ENCODE peak calls at places on chromosomes 11 and 22, in four cellular contexts. One of them, this sample, is unnamed.

GRCh38 chr22:33842421-33843094 is 77.7 kb downstream of the LARGE1 start:
- DNase-seq in endodermal cell: no peak
- DNase-seq in left lung: no peak
- DNase-seq in heart right ventricle: no peak
- DNase-seq in this sample: no peak

GRCh38 chr11:66362481-66363147 is 8.9 kb downstream of the SLC29A2 start:
- DNase-seq in heart right ventricle: no peak
- DNase-seq in left lung: no peak
- DNase-seq in endodermal cell: no peak
- DNase-seq in this sample: no peak

GRCh38 chr22:39087881-39088687 is 9.0 kb upstream of the APOBEC3H start:
- DNase-seq in endodermal cell: peak
- DNase-seq in left lung: peak
- DNase-seq in heart right ventricle: no peak
- DNase-seq in this sample: no peak

GRCh38 chr11:36258730-36259360 is 30.4 kb downstream of the COMMD9 start:
- DNase-seq in left lung: no peak
- DNase-seq in heart right ventricle: peak
- DNase-seq in endodermal cell: peak
- DNase-seq in this sample: peak

GRCh38 chr11:12102588-12103410 is 7.6 kb upstream of the MICAL2 start:
- DNase-seq in left lung: no peak
- DNase-seq in heart right ventricle: no peak
- DNase-seq in endodermal cell: no peak
- DNase-seq in this sample: no peak

GRCh38 chr22:26903030-26903856 is 245.9 kb downstream of the MIAT start:
- DNase-seq in endodermal cell: peak
- DNase-seq in left lung: no peak
- DNase-seq in heart right ventricle: no peak
- DNase-seq in this sample: no peak

GRCh38 chr11:132862918-132863317 is 669.4 kb downstream of the OPCML start:
- DNase-seq in endodermal cell: no peak
- DNase-seq in left lung: no peak
- DNase-seq in heart right ventricle: no peak
- DNase-seq in this sample: no peak

GRCh38 chr11:58525037-58525614 is 17.2 kb upstream of the OR5B21 start:
- DNase-seq in left lung: no peak
- DNase-seq in heart right ventricle: no peak
- DNase-seq in endodermal cell: no peak
- DNase-seq in this sample: no peak

GRCh38 chr11:923691-924405 is 1.8 kb upstream of the AP2A2 start:
- DNase-seq in left lung: peak
- DNase-seq in endodermal cell: no peak
- DNase-seq in heart right ventricle: no peak
- DNase-seq in this sample: no peak

GRCh38 chr11:40302669-40303068 is 1156.8 kb downstream of the LRRC4C start:
- DNase-seq in endodermal cell: no peak
- DNase-seq in heart right ventricle: no peak
- DNase-seq in left lung: no peak
- DNase-seq in this sample: no peak

GRCh38 chr11:85758026-85758425 is 52.9 kb downstream of the SYTL2 start:
- DNase-seq in heart right ventricle: no peak
- DNase-seq in endodermal cell: no peak
- DNase-seq in left lung: no peak
- DNase-seq in this sample: no peak

GRCh38 chr11:112784323-112785073 is 176.7 kb upstream of the NCAM1 start:
- DNase-seq in endodermal cell: peak
- DNase-seq in heart right ventricle: peak
- DNase-seq in left lung: no peak
- DNase-seq in this sample: no peak

GRCh38 chr11:27619936-27620335 is 80.3 kb downstream of the BDNF start:
- DNase-seq in endodermal cell: no peak
- DNase-seq in left lung: no peak
- DNase-seq in heart right ventricle: no peak
- DNase-seq in this sample: no peak

GRCh38 chr11:102762414-102762813 is 18.0 kb downstream of the MMP10 start:
- DNase-seq in left lung: no peak
- DNase-seq in endodermal cell: no peak
- DNase-seq in heart right ventricle: no peak
- DNase-seq in this sample: no peak

GRCh38 chr11:66225054-66225453 is 43.4 kb upstream of the RAB1B start:
- DNase-seq in heart right ventricle: no peak
- DNase-seq in endodermal cell: no peak
- DNase-seq in left lung: no peak
- DNase-seq in this sample: no peak

GRCh38 chr11:125502198-125502597 is 6.1 kb upstream of the FEZ1 start:
- DNase-seq in left lung: no peak
- DNase-seq in heart right ventricle: no peak
- DNase-seq in endodermal cell: no peak
- DNase-seq in this sample: no peak

GRCh38 chr11:96143016-96143670 is 199.9 kb downstream of the MAML2 start:
- DNase-seq in endodermal cell: no peak
- DNase-seq in heart right ventricle: no peak
- DNase-seq in left lung: no peak
- DNase-seq in this sample: no peak

GRCh38 chr11:27514558-27514957 is 8.0 kb upstream of the LIN7C start:
- DNase-seq in heart right ventricle: no peak
- DNase-seq in endodermal cell: no peak
- DNase-seq in left lung: no peak
- DNase-seq in this sample: no peak

GRCh38 chr11:112318193-112318592 is 57.5 kb upstream of the PLET1 start:
- DNase-seq in heart right ventricle: no peak
- DNase-seq in left lung: no peak
- DNase-seq in endodermal cell: no peak
- DNase-seq in this sample: no peak

GRCh38 chr11:113376156-113376555 is 11.4 kb upstream of the ANKK1 start:
- DNase-seq in left lung: no peak
- DNase-seq in endodermal cell: no peak
- DNase-seq in heart right ventricle: no peak
- DNase-seq in this sample: no peak

GRCh38 chr11:130023204-130023603 is 20.6 kb upstream of the PRDM10 start:
- DNase-seq in left lung: no peak
- DNase-seq in heart right ventricle: no peak
- DNase-seq in endodermal cell: no peak
- DNase-seq in this sample: no peak

GRCh38 chr22:48185656-48186055 is 1423.2 kb downstream of the TBC1D22A start:
- DNase-seq in endodermal cell: no peak
- DNase-seq in left lung: no peak
- DNase-seq in heart right ventricle: no peak
- DNase-seq in this sample: no peak

GRCh38 chr11:121575250-121575962 is 122.6 kb upstream of the SORL1-AS1 start:
- DNase-seq in endodermal cell: no peak
- DNase-seq in heart right ventricle: peak
- DNase-seq in left lung: peak
- DNase-seq in this sample: peak

GRCh38 chr11:10387209-10388083 is 67.6 kb upstream of the AMPD3 start:
- DNase-seq in endodermal cell: no peak
- DNase-seq in left lung: no peak
- DNase-seq in heart right ventricle: peak
- DNase-seq in this sample: no peak

GRCh38 chr11:86952221-86952875 is 2.8 kb downstream of the FZD4 start:
- DNase-seq in heart right ventricle: no peak
- DNase-seq in endodermal cell: no peak
- DNase-seq in left lung: no peak
- DNase-seq in this sample: no peak

GRCh38 chr22:48691431-48691851 is 1136.2 kb downstream of the BRD1 start:
- DNase-seq in left lung: peak
- DNase-seq in endodermal cell: no peak
- DNase-seq in heart right ventricle: no peak
- DNase-seq in this sample: no peak

GRCh38 chr11:69560141-69560790 is 78.8 kb downstream of the LINC01488 start:
- DNase-seq in heart right ventricle: no peak
- DNase-seq in endodermal cell: no peak
- DNase-seq in left lung: no peak
- DNase-seq in this sample: no peak

GRCh38 chr11:89052220-89052619 is 13.6 kb downstream of the GRM5 start:
- DNase-seq in heart right ventricle: no peak
- DNase-seq in left lung: no peak
- DNase-seq in endodermal cell: no peak
- DNase-seq in this sample: no peak

GRCh38 chr22:38824587-38824986 is 19.2 kb downstream of the NPTXR start:
- DNase-seq in heart right ventricle: peak
- DNase-seq in left lung: no peak
- DNase-seq in endodermal cell: peak
- DNase-seq in this sample: no peak

GRCh38 chr11:113579292-113579940 is 104.2 kb upstream of the DRD2 start:
- DNase-seq in left lung: no peak
- DNase-seq in heart right ventricle: no peak
- DNase-seq in endodermal cell: peak
- DNase-seq in this sample: no peak

GRCh38 chr11:60797846-60798630 is 12.9 kb downstream of the MS4A10 start:
- DNase-seq in left lung: peak
- DNase-seq in heart right ventricle: no peak
- DNase-seq in endodermal cell: no peak
- DNase-seq in this sample: no peak

GRCh38 chr11:60795291-60795690 is 10.2 kb downstream of the MS4A10 start:
- DNase-seq in left lung: no peak
- DNase-seq in heart right ventricle: no peak
- DNase-seq in endodermal cell: no peak
- DNase-seq in this sample: no peak

GRCh38 chr11:60798631-60799030 is 13.5 kb downstream of the MS4A10 start:
- DNase-seq in left lung: no peak
- DNase-seq in heart right ventricle: no peak
- DNase-seq in endodermal cell: no peak
- DNase-seq in this sample: no peak

GRCh38 chr11:60803273-60803936 is 18.3 kb downstream of the MS4A10 start:
- DNase-seq in endodermal cell: no peak
- DNase-seq in left lung: no peak
- DNase-seq in heart right ventricle: no peak
- DNase-seq in this sample: no peak

GRCh38 chr11:60801194-60801593 is 16.1 kb downstream of the MS4A10 start:
- DNase-seq in endodermal cell: no peak
- DNase-seq in left lung: no peak
- DNase-seq in heart right ventricle: no peak
- DNase-seq in this sample: no peak
- H3K27ac ChIP-seq in endodermal cell: no peak
- H3K27ac ChIP-seq in left lung: no peak
- H3K27ac ChIP-seq in heart right ventricle: no peak
- H3K27ac ChIP-seq in this sample: no peak

GRCh38 chr22:20180245-20180630 is 29.4 kb upstream of the CCDC188 start:
- DNase-seq in endodermal cell: peak
- DNase-seq in heart right ventricle: no peak
- DNase-seq in left lung: no peak
- DNase-seq in this sample: no peak
- TF ChIP-seq CTCF in endodermal cell: peak
- TF ChIP-seq CTCF in heart right ventricle: peak
- TF ChIP-seq CTCF in left lung: no peak
- TF ChIP-seq CTCF in this sample: no peak

GRCh38 chr11:60280412-60280811 is at the start of gene MS4A4A:
- DNase-seq in left lung: no peak
- DNase-seq in heart right ventricle: no peak
- DNase-seq in endodermal cell: no peak
- DNase-seq in this sample: no peak

GRCh38 chr11:60281482-60281881 is 1.0 kb downstream of the MS4A4A start:
- DNase-seq in endodermal cell: no peak
- DNase-seq in heart right ventricle: no peak
- DNase-seq in left lung: no peak
- DNase-seq in this sample: no peak

DNA sequence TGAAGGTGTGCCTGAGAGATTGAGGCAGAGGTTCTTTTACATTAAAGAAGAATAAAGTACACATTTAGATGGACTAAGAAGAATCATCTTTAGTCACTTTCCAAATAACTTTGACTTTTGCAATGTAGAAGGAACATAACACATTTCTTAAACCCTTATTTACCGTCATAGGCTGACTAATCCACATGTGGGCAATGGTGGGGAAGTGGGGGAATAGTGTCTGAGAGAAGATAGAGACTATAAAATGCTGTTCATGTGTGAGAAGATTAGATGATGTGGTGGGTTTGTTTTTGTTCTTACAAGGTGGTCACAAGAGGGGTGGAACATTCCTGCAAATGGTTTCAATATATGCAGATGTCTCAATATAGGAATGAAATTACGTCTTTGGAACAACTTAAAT is 1.8 kb downstream of the MS4A4A start:
- DNase-seq in heart right ventricle: no peak
- DNase-seq in endodermal cell: no peak
- DNase-seq in left lung: no peak
- DNase-seq in this sample: no peak
- H3K4me3 ChIP-seq in heart right ventricle: peak
- H3K4me3 ChIP-seq in endodermal cell: no peak
- H3K4me3 ChIP-seq in left lung: peak
- H3K4me3 ChIP-seq in this sample: no peak

DNA sequence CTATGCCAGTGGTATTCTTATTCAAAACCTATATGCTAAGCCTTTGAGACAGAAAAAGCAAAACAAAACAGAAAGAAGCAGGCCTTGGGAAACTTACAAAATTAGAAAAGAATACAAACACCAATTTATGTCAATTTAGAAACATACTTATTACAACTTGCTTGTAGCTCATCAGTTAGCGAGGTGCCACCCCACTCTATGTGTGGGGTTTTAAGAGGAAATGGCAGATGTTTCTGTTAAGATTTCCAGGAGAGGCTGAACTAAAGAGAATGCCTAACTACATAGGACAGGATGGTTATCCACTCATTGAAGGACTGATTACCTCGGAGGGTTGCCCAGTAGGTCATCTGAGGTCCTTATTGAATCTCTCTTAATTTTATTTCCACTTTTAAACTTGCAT is 302.0 kb downstream of the ETS1 start:
- DNase-seq in endodermal cell: no peak
- DNase-seq in left lung: no peak
- DNase-seq in heart right ventricle: no peak
- DNase-seq in this sample: no peak
- H3K27ac ChIP-seq in endodermal cell: no peak
- H3K27ac ChIP-seq in left lung: no peak
- H3K27ac ChIP-seq in heart right ventricle: no peak
- H3K27ac ChIP-seq in this sample: no peak

DNA sequence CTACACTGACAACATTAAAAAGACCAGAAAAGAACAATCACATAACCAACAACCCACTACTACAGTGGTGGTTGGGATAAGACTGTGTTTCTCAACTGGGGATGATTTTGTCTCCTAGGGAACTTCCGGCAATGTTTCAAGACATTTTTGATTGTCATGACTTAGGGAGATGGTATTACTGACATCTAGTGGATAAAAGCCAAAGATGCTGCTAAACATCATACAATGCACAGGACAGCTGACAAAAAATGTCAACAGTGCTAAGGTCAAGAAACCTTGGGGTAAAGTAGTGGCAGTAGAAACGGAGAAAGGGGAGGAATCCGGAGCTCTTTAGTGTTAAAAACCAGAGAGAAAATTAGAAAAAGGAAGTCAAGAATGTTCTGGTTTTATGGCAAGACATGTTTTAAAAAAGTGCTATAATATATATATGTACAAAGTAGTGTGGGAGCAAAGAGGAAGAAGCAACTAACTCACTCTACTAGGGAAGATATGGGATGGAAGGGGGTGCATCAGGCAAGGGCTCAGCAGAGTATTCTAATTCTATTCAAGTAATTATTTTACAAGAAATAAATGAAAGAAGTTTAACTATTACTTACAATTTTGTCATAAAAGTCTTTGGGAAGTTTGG is 37.2 kb downstream of the CKAP5 start:
- DNase-seq in left lung: no peak
- DNase-seq in endodermal cell: no peak
- DNase-seq in heart right ventricle: no peak
- DNase-seq in this sample: no peak
- TF ChIP-seq CTCF in left lung: no peak
- TF ChIP-seq CTCF in endodermal cell: peak
- TF ChIP-seq CTCF in heart right ventricle: no peak
- TF ChIP-seq CTCF in this sample: peak